ENCODE peak calls at places on chromosomes 11 and 22, in six cellular contexts. Z is GM23338, I is brain microvascular endothelial cell, D is tibial nerve, G is prostate gland, C is cardiac muscle cell. M is an unnamed sample.

GRCh38 chr11:47886096-47886495 is 37.9 kb upstream of the NUP160 start:
- DNase-seq in C (peak), Z (no peak), G (peak), I (peak), D (no peak), M (no peak)

GRCh38 chr11:130390071-130390758 is 38.2 kb downstream of the ADAMTS8 start:
- DNase-seq in I (peak), D (no peak), G (no peak), Z (peak), C (peak), M (no peak)

GRCh38 chr11:75055511-75055910 is 41.2 kb downstream of the OR2AT4 start:
- DNase-seq in Z (no peak), G (no peak), D (no peak), C (peak), I (no peak), M (no peak)

GRCh38 chr11:100459791-100460190 is 227.3 kb upstream of the ARHGAP42 start:
- DNase-seq in D (no peak), Z (no peak), G (no peak), I (no peak), C (no peak), M (no peak)

GRCh38 chr22:46542011-46542985 is 4.9 kb upstream of the CELSR1 start:
- DNase-seq in I (peak), Z (peak), C (peak), D (peak), G (peak), M (no peak)

GRCh38 chr22:37804886-37805857 is 2.6 kb upstream of the GCAT start:
- DNase-seq in I (peak), G (peak), Z (peak), D (peak), C (peak), M (peak)

GRCh38 chr11:18802381-18803257 is 11.0 kb upstream of the PTPN5 start:
- DNase-seq in Z (peak), G (peak), C (peak), D (no peak), I (peak), M (peak)

GRCh38 chr22:33438273-33438672 is 380.1 kb upstream of the SYN3 start:
- DNase-seq in C (peak), G (peak), D (no peak), Z (no peak), I (peak), M (peak)

GRCh38 chr11:8833568-8834275 is 77.3 kb upstream of the AKIP1 start:
- DNase-seq in I (no peak), Z (peak), C (peak), D (no peak), G (no peak), M (no peak)

GRCh38 chr22:45376703-45377102 is 36.7 kb downstream of the SMC1B start:
- DNase-seq in I (no peak), C (peak), Z (no peak), G (no peak), D (no peak), M (no peak)

GRCh38 chr11:6390718-6391547 is 659 bp downstream of the SMPD1 start:
- DNase-seq in Z (no peak), I (no peak), C (no peak), D (no peak), G (no peak), M (no peak)

GRCh38 chr11:61891331-61892084 is at the start of gene FADS3:
- DNase-seq in Z (peak), C (peak), D (peak), I (no peak), G (peak), M (no peak)

GRCh38 chr11:119729581-119730346 is 764 bp upstream of the NECTIN1 start:
- DNase-seq in G (peak), Z (peak), C (peak), D (no peak), I (peak), M (no peak)

GRCh38 chr11:78557236-78557635 is 17.4 kb downstream of the NARS2 start:
- DNase-seq in G (no peak), C (no peak), D (no peak), I (no peak), Z (peak), M (no peak)

GRCh38 chr11:75160328-75160757 is 9.4 kb downstream of the SLCO2B1 start:
- DNase-seq in D (no peak), G (no peak), C (no peak), I (no peak), Z (no peak), M (no peak)

GRCh38 chr22:41831383-41831782 is 1.5 kb upstream of the SREBF2 start:
- DNase-seq in C (peak), D (no peak), I (no peak), Z (no peak), G (no peak), M (no peak)

GRCh38 chr22:44673406-44673805 is 28.6 kb upstream of the PRR5 start:
- DNase-seq in Z (no peak), D (no peak), G (no peak), C (no peak), I (no peak), M (no peak)

GRCh38 chr11:3631331-3631730 is 10.5 kb downstream of the ART5 start:
- DNase-seq in Z (no peak), C (no peak), D (no peak), I (no peak), G (no peak), M (peak)

GRCh38 chr11:129955282-129955681 is 47.4 kb downstream of the PRDM10 start:
- DNase-seq in D (no peak), G (no peak), Z (no peak), C (no peak), I (no peak), M (no peak)

GRCh38 chr11:91133361-91133760 is 910.5 kb upstream of the CHORDC1 start:
- DNase-seq in D (no peak), C (no peak), Z (no peak), G (no peak), I (no peak), M (no peak)

GRCh38 chr11:75856912-75857311 is 41.9 kb downstream of the UVRAG start:
- DNase-seq in D (no peak), G (no peak), I (no peak), C (no peak), Z (no peak), M (no peak)

GRCh38 chr11:134932761-134933160 is 520.7 kb upstream of the B3GAT1 start:
- DNase-seq in Z (no peak), C (no peak), D (no peak), I (peak), G (no peak), M (no peak)

GRCh38 chr11:73271936-73272679 is at the start of gene P2RY6:
- DNase-seq in G (no peak), C (peak), Z (peak), I (no peak), D (no peak), M (peak)

GRCh38 chr22:50201191-50202129 is 649 bp downstream of the SELENOO start:
- DNase-seq in G (no peak), D (no peak), I (no peak), Z (peak), C (no peak), M (no peak)
- H3K27ac ChIP-seq in G (peak), D (peak), I (no peak), Z (no peak), C (peak), M (peak)

GRCh38 chr11:92531051-92531747 is 306.6 kb downstream of the FAT3 start:
- DNase-seq in C (no peak), D (no peak), Z (no peak), I (no peak), G (no peak), M (no peak)

GRCh38 chr11:92540113-92540512 is 315.5 kb downstream of the FAT3 start:
- DNase-seq in I (no peak), G (no peak), C (no peak), Z (no peak), D (no peak), M (no peak)

GRCh38 chr11:92536895-92537294 is 312.3 kb downstream of the FAT3 start:
- DNase-seq in I (no peak), G (no peak), Z (no peak), D (no peak), C (no peak), M (no peak)
- H3K27ac ChIP-seq in I (no peak), G (no peak), Z (no peak), D (no peak), C (no peak), M (no peak)

GRCh38 chr11:102449651-102450570 is 2.7 kb downstream of the TMEM123 start:
- DNase-seq in G (no peak), C (no peak), Z (no peak), D (no peak), I (no peak), M (no peak)

GRCh38 chr11:102448869-102449224 is 3.7 kb downstream of the TMEM123 start:
- DNase-seq in I (no peak), G (no peak), C (no peak), D (no peak), Z (no peak), M (no peak)

GRCh38 chr11:102447193-102447592 is 5.4 kb downstream of the TMEM123 start:
- DNase-seq in D (no peak), I (no peak), G (no peak), Z (no peak), C (no peak), M (no peak)

GRCh38 chr11:102446606-102447005 is 6.0 kb downstream of the TMEM123 start:
- DNase-seq in C (peak), Z (no peak), I (peak), D (no peak), G (no peak), M (no peak)

GRCh38 chr11:102447941-102448868 is 4.4 kb downstream of the TMEM123 start:
- DNase-seq in Z (no peak), I (no peak), C (no peak), G (no peak), D (no peak), M (no peak)
- H3K27ac ChIP-seq in Z (no peak), I (no peak), C (no peak), G (no peak), D (peak), M (no peak)

GRCh38 chr22:48532986-48533385 is 1294.7 kb downstream of the BRD1 start:
- DNase-seq in C (no peak), I (no peak), G (no peak), Z (no peak), D (no peak), M (no peak)
- H3K27ac ChIP-seq in C (no peak), I (no peak), G (no peak), Z (no peak), D (peak), M (no peak)

DNA sequence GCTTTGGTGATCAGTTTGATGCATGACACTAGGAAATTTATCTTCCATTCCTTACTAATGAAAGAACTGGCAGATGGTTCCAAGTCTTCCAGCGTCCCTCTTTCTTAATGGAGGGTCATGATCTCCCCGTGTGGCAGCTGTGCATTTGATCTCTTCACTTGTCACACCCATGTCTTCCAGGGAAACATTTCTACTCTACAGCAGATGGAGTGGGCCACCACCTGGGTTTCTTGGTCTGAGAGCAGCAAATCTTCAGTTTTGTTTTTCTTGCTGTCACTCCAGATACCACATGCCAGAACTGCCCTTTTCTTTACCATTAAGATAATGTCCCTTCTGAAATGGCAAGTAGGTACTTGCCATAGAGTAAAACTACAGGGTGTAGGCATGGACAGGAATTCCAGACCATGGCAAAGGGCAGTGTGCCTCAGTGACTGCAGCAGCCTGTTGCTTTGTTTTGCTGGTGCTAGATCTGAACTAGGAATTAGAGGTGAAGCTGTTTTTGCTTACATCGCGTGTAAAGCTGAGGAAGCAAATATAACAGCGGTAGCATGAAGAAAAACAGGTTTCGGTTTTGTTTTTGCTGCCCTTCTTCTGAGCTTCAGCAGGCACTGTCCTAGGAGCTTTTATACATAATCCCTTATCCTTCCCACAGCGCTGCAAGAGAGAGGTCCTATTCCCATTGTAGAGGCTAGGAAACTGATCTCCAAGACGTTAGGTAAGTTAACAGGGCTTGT is 20.7 kb upstream of the C11orf96 start:
- DNase-seq in C (no peak), G (no peak), D (no peak), I (no peak), Z (no peak), M (no peak)
- H3K27ac ChIP-seq in C (no peak), G (no peak), D (peak), I (peak), Z (no peak), M (peak)

GRCh38 chr22:42905702-42906183 is 48.7 kb upstream of the ARFGAP3 start:
- DNase-seq in G (peak), I (no peak), C (no peak), Z (no peak), D (no peak), M (no peak)

GRCh38 chr22:42901790-42902508 is 44.9 kb upstream of the ARFGAP3 start:
- DNase-seq in Z (peak), I (no peak), G (no peak), D (no peak), C (no peak), M (no peak)

GRCh38 chr22:42902875-42903510 is 45.9 kb upstream of the ARFGAP3 start:
- DNase-seq in G (no peak), C (peak), D (no peak), I (no peak), Z (peak), M (no peak)

GRCh38 chr22:42905217-42905616 is 48.1 kb upstream of the ARFGAP3 start:
- DNase-seq in Z (no peak), G (no peak), I (no peak), D (no peak), C (no peak), M (no peak)

GRCh38 chr22:42904049-42904448 is 47.0 kb upstream of the ARFGAP3 start:
- DNase-seq in G (no peak), I (no peak), Z (peak), D (no peak), C (no peak), M (no peak)
- H3K27ac ChIP-seq in G (no peak), I (no peak), Z (peak), D (no peak), C (no peak), M (no peak)